ENCODE peak calls at places on chromosomes 16 and 17, in six cellular contexts. F is thoracic aorta, O is upper lobe of left lung, Y is heart left ventricle, X is neuronal stem cell, V is uterus. D is an unnamed sample.

GRCh38 chr16:67718668-67719047 is 458 bp downstream of the GFOD2 start:
- DNase-seq in F (no peak), O (no peak), Y (no peak), X (no peak), V (no peak), D (no peak)

GRCh38 chr17:78107457-78107856 is 21.1 kb downstream of the TMC6 start:
- DNase-seq in F (no peak), O (no peak), Y (no peak), X (no peak), V (no peak), D (no peak)

GRCh38 chr16:74936902-74937560 is 47.9 kb downstream of the WDR59 start:
- DNase-seq in F (no peak), O (no peak), Y (no peak), X (no peak), V (no peak), D (no peak)

GRCh38 chr17:32285770-32286517 is 20.3 kb downstream of the RHBDL3 start:
- DNase-seq in F (no peak), O (no peak), Y (no peak), X (no peak), V (no peak), D (no peak)

GRCh38 chr16:84504420-84505248 is at the start of gene MEAK7:
- DNase-seq in F (peak; percentile 95), O (peak; percentile 100), Y (peak; percentile 99), X (peak; percentile 98), V (peak; percentile 99), D (peak; percentile 89)

GRCh38 chr17:28996554-28997096 is 9.2 kb downstream of the SEZ6 start:
- DNase-seq in F (no peak), O (no peak), Y (peak; percentile 42), X (no peak), V (no peak), D (no peak)

GRCh38 chr16:75340715-75341500 is 89.5 kb upstream of the BCAR1 start:
- DNase-seq in F (no peak), O (no peak), Y (no peak), X (no peak), V (no peak), D (no peak)

GRCh38 chr17:9918352-9918751 is 13.3 kb upstream of the RCVRN start:
- DNase-seq in F (no peak), O (no peak), Y (no peak), X (no peak), V (no peak), D (no peak)

GRCh38 chr17:58269557-58270291 is 11.0 kb downstream of the MPO start:
- DNase-seq in F (no peak), O (no peak), Y (no peak), X (no peak), V (no peak), D (no peak)

GRCh38 chr16:84589975-84590719 is 27.7 kb downstream of the COTL1 start:
- DNase-seq in F (no peak), O (no peak), Y (no peak), X (no peak), V (no peak), D (no peak)

GRCh38 chr16:2465653-2466415 is 5.3 kb upstream of the NTN3 start:
- DNase-seq in F (no peak), O (peak; percentile 52), Y (no peak), X (no peak), V (no peak), D (no peak)

GRCh38 chr16:67394271-67395104 is 1.2 kb upstream of the TPPP3 start:
- DNase-seq in F (no peak), O (peak; percentile 87), Y (peak; percentile 75), X (peak; percentile 29), V (no peak), D (no peak)

GRCh38 chr17:31321481-31321880 is at the start of gene EVI2A:
- DNase-seq in F (no peak), O (no peak), Y (no peak), X (no peak), V (no peak), D (no peak)

GRCh38 chr17:65278050-65278819 is 141.1 kb downstream of the RGS9 start:
- DNase-seq in F (no peak), O (no peak), Y (no peak), X (peak; percentile 66), V (no peak), D (no peak)

GRCh38 chr16:88606146-88606757 is 32.1 kb upstream of the IL17C start:
- DNase-seq in F (no peak), O (no peak), Y (peak; percentile 13), X (no peak), V (no peak), D (no peak)

GRCh38 chr17:68777243-68777855 is 176.2 kb upstream of the FAM20A start:
- DNase-seq in F (no peak), O (no peak), Y (no peak), X (peak; percentile 51), V (peak; percentile 72), D (no peak)

GRCh38 chr16:53153130-53153529 is 98.3 kb downstream of the CHD9 start:
- DNase-seq in F (no peak), O (no peak), Y (no peak), X (no peak), V (no peak), D (no peak)

GRCh38 chr17:51857052-51857593 is 301.4 kb downstream of the CA10 start:
- DNase-seq in F (no peak), O (no peak), Y (no peak), X (no peak), V (no peak), D (no peak)

GRCh38 chr17:62653002-62653830 is 25.7 kb downstream of the MRC2 start:
- DNase-seq in F (peak; percentile 29), O (peak; percentile 92), Y (peak; percentile 86), X (peak; percentile 77), V (peak; percentile 53), D (no peak)

GRCh38 chr16:77288222-77288621 is 89.0 kb downstream of the SYCE1L start:
- DNase-seq in F (no peak), O (no peak), Y (no peak), X (no peak), V (no peak), D (no peak)

GRCh38 chr17:14302421-14303099 is 1.7 kb downstream of the HS3ST3B1 start:
- DNase-seq in F (no peak), O (peak; percentile 97), Y (peak; percentile 95), X (peak; percentile 82), V (peak; percentile 52), D (no peak)

GRCh38 chr17:2909853-2910234 is 113.6 kb downstream of the RAP1GAP2 start:
- DNase-seq in F (no peak), O (no peak), Y (no peak), X (no peak), V (no peak), D (no peak)

GRCh38 chr16:27571433-27572306 is 21.7 kb downstream of the KATNIP start:
- DNase-seq in F (no peak), O (peak; percentile 42), Y (no peak), X (no peak), V (no peak), D (no peak)

GRCh38 chr17:53792997-53793396 is 29.7 kb upstream of the KIF2B start:
- DNase-seq in F (no peak), O (peak; percentile 26), Y (no peak), X (no peak), V (no peak), D (no peak)

GRCh38 chr16:25012525-25012991 is 2.6 kb downstream of the ARHGAP17 start:
- DNase-seq in F (no peak), O (no peak), Y (no peak), X (no peak), V (no peak), D (no peak)

GRCh38 chr17:77495575-77495974 is 354.8 kb downstream of the SEC14L1 start:
- DNase-seq in F (no peak), O (peak; percentile 30), Y (no peak), X (no peak), V (no peak), D (no peak)

GRCh38 chr16:84879569-84880487 is 60.0 kb downstream of the CRISPLD2 start:
- DNase-seq in F (no peak), O (no peak), Y (peak; percentile 7), X (no peak), V (no peak), D (no peak)

GRCh38 chr16:55471448-55472097 is 7.4 kb upstream of the MMP2 start:
- DNase-seq in F (no peak), O (no peak), Y (no peak), X (no peak), V (no peak), D (no peak)

GRCh38 chr16:83928341-83929055 is 24.5 kb upstream of the OSGIN1 start:
- DNase-seq in F (no peak), O (no peak), Y (no peak), X (no peak), V (no peak), D (no peak)

GRCh38 chr16:8183186-8184099 is 406.9 kb downstream of the TMEM114 start:
- DNase-seq in F (no peak), O (no peak), Y (no peak), X (no peak), V (no peak), D (no peak)

GRCh38 chr16:81036751-81037350 is 1.2 kb downstream of the ATMIN start:
- DNase-seq in F (no peak), O (no peak), Y (no peak), X (no peak), V (no peak), D (no peak)

DNA sequence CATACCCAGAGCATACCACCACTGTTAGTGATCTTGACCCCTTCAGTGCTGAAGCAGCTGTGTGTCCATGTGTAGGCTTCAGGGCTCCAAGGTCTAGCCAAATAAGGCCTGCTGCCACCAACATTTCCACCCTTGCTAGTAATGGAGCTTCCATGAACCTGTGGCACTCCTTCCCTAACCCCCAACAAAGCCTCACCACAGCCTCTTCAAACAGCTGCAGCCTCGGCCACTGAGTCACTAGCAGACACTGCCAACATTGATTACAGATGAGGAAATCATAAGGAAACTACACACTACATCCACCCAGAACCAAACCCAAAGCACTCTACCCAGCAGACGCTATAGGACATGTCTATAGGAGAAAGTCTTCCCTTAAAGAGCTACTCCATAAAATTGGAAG is 610.7 kb downstream of the KCNJ2 start:
- DNase-seq in F (no peak), O (no peak), Y (no peak), X (no peak), V (no peak), D (no peak)
- H3K4me3 ChIP-seq in F (no peak overlapping the region), O (no peak overlapping the region), Y (no peak overlapping the region), X (no peak overlapping the region), V (no peak overlapping the region), D (no peak overlapping the region)

GRCh38 chr17:59298512-59298911 is 32.9 kb upstream of the YPEL2 start:
- DNase-seq in F (no peak), O (no peak), Y (no peak), X (no peak), V (no peak), D (no peak)
- H3K4me1 ChIP-seq in F (no peaks in the 10 kb centered on the region), O (no peaks in the 10 kb centered on the region), Y (no peaks in the 10 kb centered on the region), X (no peaks in the 10 kb centered on the region), V (no peaks in the 10 kb centered on the region), D (no peaks in the 10 kb centered on the region)

GRCh38 chr16:871562-872330 is 71.2 kb upstream of the GNG13 start:
- DNase-seq in F (no peak), O (peak; percentile 66), Y (peak; percentile 48), X (no peak), V (no peak), D (no peak)
- H3K9me3 ChIP-seq in F (no peaks in the 10 kb centered on the region), O (no peaks in the 10 kb centered on the region), Y (no peaks in the 10 kb centered on the region), X (no peaks in the 10 kb centered on the region), V (no peaks in the 10 kb centered on the region), D (no peaks in the 10 kb centered on the region)

GRCh38 chr17:49738456-49739163 is 25.3 kb downstream of the FAM117A start:
- DNase-seq in F (no peak), O (no peak), Y (no peak), X (no peak), V (no peak), D (no peak)
- H3K4me3 ChIP-seq in F (no peak overlapping the region), O (no peak overlapping the region), Y (no peak overlapping the region), X (no peak overlapping the region), V (no peak overlapping the region), D (no peak overlapping the region)

D was measured in iPS DF 6.9.